ENCODE peak calls at places on chromosome 4, in nine cellular contexts. U is heart right ventricle; F is mesenchymal stem cell; V is naive thymus-derived CD4-positive, alpha-beta T cell; M is HepG2; X is GM06990; I is uterus; P is left ventricle myocardium inferior; E is ascending aorta. Z is an unnamed sample. For H3K27me3, the result is how much of the 10 kb centered on the place peaks cover.

GRCh38 chr4:43999669-44000068 is 448.9 kb downstream of the KCTD8 start:
- DNase-seq in U (no peak), P (no peak), I (no peak), M (no peak), X (no peak), V (no peak), F (no peak), E (no peak), Z (no peak)

GRCh38 chr4:91325495-91325894 is 978.3 kb upstream of the GRID2 start:
- DNase-seq in X (no peak), E (no peak), U (no peak), F (peak), V (no peak), P (no peak), I (no peak), M (no peak), Z (no peak)

GRCh38 chr4:164595751-164596150 is 158.2 kb upstream of the SMIM31 start:
- DNase-seq in U (no peak), X (no peak), F (no peak), M (no peak), I (no peak), V (no peak), P (no peak), E (no peak), Z (no peak)

GRCh38 chr4:26104056-26104685 is 190.2 kb downstream of the SMIM20 start:
- DNase-seq in P (no peak), E (no peak), X (no peak), M (no peak), F (no peak), I (no peak), V (no peak), U (no peak), Z (no peak)

GRCh38 chr4:186221624-186222023 is 5.7 kb upstream of the KLKB1 start:
- DNase-seq in X (no peak), U (no peak), E (no peak), I (no peak), P (no peak), V (no peak), M (no peak), F (no peak), Z (no peak)

GRCh38 chr4:76782837-76783236 is 115.1 kb downstream of the SOWAHB start:
- DNase-seq in X (no peak), P (no peak), E (no peak), U (no peak), F (peak), I (no peak), M (no peak), V (no peak), Z (peak)

GRCh38 chr4:125938541-125938940 is 623.8 kb downstream of the FAT4 start:
- DNase-seq in E (no peak), X (no peak), V (no peak), M (no peak), U (no peak), P (no peak), I (no peak), F (no peak), Z (peak)

GRCh38 chr4:1447676-1448588 is 41.7 kb upstream of the NKX1-1 start:
- DNase-seq in E (no peak), I (no peak), X (no peak), U (no peak), M (no peak), V (no peak), P (no peak), F (no peak), Z (no peak)

GRCh38 chr4:181301735-181302380 is 941.3 kb upstream of the TENM3 start:
- DNase-seq in P (peak), E (no peak), U (no peak), F (no peak), I (no peak), V (no peak), M (peak), X (no peak), Z (no peak)

GRCh38 chr4:185890196-185890595 is 78.2 kb upstream of the SORBS2 start:
- DNase-seq in X (no peak), V (no peak), M (no peak), E (no peak), P (no peak), U (no peak), F (no peak), I (no peak), Z (no peak)

GRCh38 chr4:136103616-136104015 is 1428.7 kb downstream of the PCDH18 start:
- DNase-seq in V (no peak), P (no peak), I (no peak), U (no peak), E (no peak), F (no peak), M (no peak), X (no peak), Z (no peak)

GRCh38 chr4:159416073-159416472 is 313.2 kb downstream of the RAPGEF2 start:
- DNase-seq in P (no peak), I (no peak), F (no peak), U (no peak), M (peak), E (no peak), V (no peak), X (no peak), Z (no peak)

GRCh38 chr4:6854098-6854744 is 55.4 kb upstream of the TBC1D14 start:
- DNase-seq in P (no peak), M (no peak), F (no peak), U (no peak), E (no peak), X (no peak), I (no peak), V (no peak), Z (no peak)

GRCh38 chr4:182760644-182761043 is 156.5 kb downstream of the DCTD start:
- DNase-seq in V (no peak), E (no peak), U (no peak), I (no peak), X (no peak), M (no peak), P (no peak), F (no peak), Z (no peak)
- H3K27me3 ChIP-seq in V (under half), E (under half), U (under half), I (under half), X (under half), M (under half), P (under half), F (under half), Z (under half)

DNA sequence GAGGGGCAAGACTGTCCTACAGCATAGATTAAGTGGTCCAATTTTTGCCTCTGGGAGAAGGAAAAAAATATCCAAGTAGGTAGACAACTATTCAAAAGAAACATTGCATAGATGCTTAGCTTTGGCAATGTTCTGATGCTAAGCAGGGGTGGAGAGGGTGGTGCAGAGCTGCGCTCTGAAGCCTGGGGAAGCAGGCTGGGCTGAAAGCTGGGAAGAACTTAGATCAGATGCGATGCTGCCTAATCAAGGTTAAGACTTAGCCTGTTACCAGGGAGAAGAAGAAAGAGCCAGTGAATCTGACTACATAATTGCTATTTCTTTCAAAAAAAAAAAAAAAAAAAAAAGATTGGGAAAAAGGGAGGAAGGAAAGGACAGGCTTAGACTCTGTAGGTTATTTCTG is 89.0 kb upstream of the SCOC start:
- DNase-seq in E (no peak), P (no peak), U (no peak), F (no peak), I (no peak), M (no peak), X (no peak), V (no peak), Z (no peak)
- H3K27me3 ChIP-seq in E (under half), P (under half), U (under half), F (under half), I (under half), M (under half), X (under half), V (under half), Z (under half)

DNA sequence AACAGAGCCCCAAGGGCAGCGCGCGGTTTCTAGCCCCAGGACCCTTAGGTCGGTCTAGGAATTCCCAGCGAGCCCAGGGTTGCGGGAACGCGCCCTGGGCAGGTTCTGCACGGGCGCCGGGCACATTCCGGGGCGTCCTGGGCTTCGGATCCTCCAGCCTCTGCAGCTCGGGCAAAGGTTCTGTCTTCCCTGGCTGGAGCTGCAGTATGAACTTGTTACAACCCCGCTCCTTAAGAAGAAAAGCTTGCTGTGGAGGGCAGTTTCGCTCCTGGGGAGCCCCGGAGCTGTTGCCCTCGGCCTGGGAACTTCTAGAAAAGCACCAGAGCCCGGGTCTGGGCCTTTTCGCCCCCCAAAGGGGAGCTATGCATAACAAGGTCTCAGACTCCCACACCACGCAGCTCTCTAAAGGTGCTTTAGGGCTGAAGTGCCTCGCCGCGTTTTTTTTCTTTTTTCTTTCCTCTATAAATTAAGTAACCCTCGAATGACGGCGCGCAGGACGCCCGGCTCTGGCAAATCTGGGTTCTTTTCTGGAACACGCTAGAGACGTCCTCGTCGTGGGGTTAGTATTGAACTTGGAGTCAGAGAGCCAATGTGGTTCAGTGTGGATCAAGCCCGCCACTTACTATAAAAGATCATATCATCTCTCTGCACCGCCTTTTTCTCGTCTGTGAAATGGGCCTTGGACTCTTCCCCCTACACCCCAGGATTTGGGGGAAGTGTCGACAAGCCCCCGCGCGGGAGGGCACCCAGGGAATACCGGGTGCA is 5.7 kb downstream of the MSX1 start:
- DNase-seq in F (no peak), X (no peak), M (no peak), I (no peak), E (no peak), U (no peak), V (no peak), P (no peak), Z (no peak)
- H3K27me3 ChIP-seq in F (under half), X (under half), M (under half), I (under half), E (under half), U (half or more), V (under half), P (half or more), Z (under half)

DNA sequence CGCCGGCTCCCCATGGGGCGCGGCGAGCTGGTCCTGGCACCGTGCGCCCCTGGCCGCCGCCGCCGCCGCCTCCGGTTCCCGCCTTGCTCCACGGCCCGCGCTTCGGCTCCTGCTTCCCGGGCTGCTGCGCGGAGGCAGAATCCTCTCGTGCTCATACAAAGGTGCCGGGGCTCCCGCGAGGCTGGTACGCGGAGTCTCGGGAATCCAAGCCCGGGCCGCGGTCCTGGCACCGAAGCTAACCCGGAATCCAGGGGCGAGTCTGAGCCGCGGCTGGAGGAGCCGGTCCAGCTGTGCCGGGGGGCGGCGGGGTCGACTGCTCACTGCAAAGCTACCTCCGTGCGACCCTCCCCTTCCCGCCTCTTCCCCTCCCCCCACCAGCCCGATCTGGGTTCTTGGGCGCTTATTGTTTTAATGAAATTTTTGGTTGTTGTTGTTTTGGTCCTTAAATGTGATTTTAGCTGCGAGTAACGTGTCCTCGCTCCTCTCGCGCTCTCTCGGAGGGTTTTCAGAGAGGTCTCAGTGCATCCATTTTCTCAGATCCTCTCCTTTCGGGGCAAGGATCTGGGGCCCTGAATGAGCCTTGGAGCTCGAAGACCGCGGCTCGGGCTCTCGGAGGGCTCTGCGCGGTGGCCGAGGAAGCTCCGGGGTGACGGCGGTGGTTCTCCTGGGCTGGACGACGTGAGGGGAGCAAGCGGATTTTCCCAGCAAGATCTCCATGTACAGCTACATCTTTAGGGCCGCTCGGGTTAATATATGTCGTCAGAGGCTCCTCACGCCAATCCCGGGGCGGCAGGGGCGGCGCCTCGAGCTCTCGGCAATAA is at the start of gene HAND2:
- DNase-seq in E (no peak), P (peak), I (peak), F (peak), V (no peak), X (no peak), M (no peak), U (peak), Z (peak)
- H3K27me3 ChIP-seq in E (under half), P (half or more), I (under half), F (under half), V (under half), X (under half), M (half or more), U (half or more), Z (under half)

DNA sequence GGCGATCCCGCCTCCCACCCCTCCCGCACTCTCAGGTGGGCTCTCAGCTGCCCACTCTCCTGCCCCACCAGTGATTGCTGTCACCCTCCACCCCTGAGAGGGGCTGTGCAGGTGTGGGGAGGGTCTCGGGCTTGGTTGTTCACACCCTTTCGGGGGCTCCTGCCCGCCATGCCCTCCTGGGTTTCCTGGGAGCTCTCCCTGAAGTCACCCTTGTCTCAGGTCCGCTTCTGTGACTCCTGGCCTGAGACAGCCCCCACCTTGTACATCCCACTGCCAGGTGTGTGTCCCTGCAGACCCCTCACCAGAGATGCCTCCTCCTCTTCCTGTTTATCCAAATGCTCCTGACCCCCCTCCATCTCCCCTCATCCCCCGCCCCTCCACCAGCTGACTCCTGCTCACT is 37.8 kb downstream of the ADRA2C start:
- DNase-seq in P (no peak), I (no peak), U (no peak), V (no peak), F (no peak), X (no peak), E (no peak), M (no peak), Z (no peak)
- H3K27me3 ChIP-seq in P (half or more), I (under half), U (half or more), V (under half), F (half or more), X (under half), E (under half), M (under half), Z (under half)

GRCh38 chr4:173508386-173509002 is 21.5 kb downstream of the HAND2 start:
- DNase-seq in E (no peak), U (no peak), V (no peak), X (no peak), F (no peak), M (no peak), P (no peak), I (peak), Z (no peak)
- H3K27me3 ChIP-seq in E (under half), U (under half), V (under half), X (under half), F (under half), M (under half), P (under half), I (under half), Z (under half)

DNA sequence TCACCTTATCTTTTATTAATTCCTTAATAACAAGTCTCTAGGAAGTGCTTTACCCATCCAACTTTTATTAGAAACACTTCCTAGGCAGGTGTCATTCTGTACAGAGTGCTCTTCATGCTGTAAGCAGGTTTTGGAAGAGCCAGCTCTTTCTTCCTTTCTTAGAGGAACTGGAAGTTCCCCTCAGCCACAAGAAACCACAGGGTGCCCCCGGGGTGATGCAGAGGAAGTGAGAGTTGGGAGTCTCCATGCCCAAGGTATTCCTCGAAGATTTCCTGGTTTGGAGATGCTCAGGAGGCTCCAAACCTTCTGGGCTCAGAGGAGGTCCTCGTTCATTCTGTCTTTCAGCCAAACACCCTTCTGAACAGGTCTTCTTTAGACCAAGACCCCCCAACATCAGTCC is 83.8 kb downstream of the EGF start:
- DNase-seq in M (no peak), V (no peak), X (no peak), U (no peak), P (no peak), I (no peak), E (no peak), F (no peak), Z (no peak)
- H3K27me3 ChIP-seq in M (under half), V (under half), X (under half), U (under half), P (under half), I (under half), E (under half), F (under half), Z (under half)

GRCh38 chr4:141142423-141142822 is 9.2 kb upstream of the RNF150 start:
- DNase-seq in P (no peak), X (no peak), M (no peak), U (no peak), V (no peak), F (no peak), I (no peak), E (no peak), Z (no peak)
- H3K27me3 ChIP-seq in P (under half), X (under half), M (under half), U (under half), V (under half), F (under half), I (under half), E (under half), Z (under half)

GRCh38 chr4:153787156-153787555 is 1.7 kb downstream of the SFRP2 start:
- DNase-seq in M (no peak), E (no peak), F (no peak), V (no peak), X (no peak), P (no peak), I (no peak), U (no peak), Z (no peak)
- H3K27me3 ChIP-seq in M (under half), E (under half), F (half or more), V (under half), X (under half), P (half or more), I (under half), U (half or more), Z (under half)

Z was measured in BJ.